ENCODE peak calls at places on chromosomes 11 and 22, in seven cellular contexts. W is endothelial cell, M is fibroblast of the aortic adventitia, N is AG09309, S is Calu3, X is progenitor cell of endocrine pancreas, K is AG04450. D is an unnamed sample.

GRCh38 chr11:44618561-44619425 is 53.3 kb downstream of the CD82 start:
- DNase-seq in K (no peak), X (no peak), M (no peak), N (no peak), S (no peak), W (no peak), D (peak; percentile 27)

GRCh38 chr11:108549319-108549885 is 44.2 kb downstream of the EXPH5 start:
- DNase-seq in W (no peak), S (no peak), M (no peak), X (no peak), K (no peak), N (no peak), D (no peak)

GRCh38 chr11:14934641-14935351 is 37.4 kb downstream of the CALCA start:
- DNase-seq in N (no peak), K (no peak), S (no peak), M (no peak), X (no peak), W (no peak), D (no peak)

GRCh38 chr11:64553554-64554201 is 37.3 kb upstream of the SLC22A12 start:
- DNase-seq in S (peak; percentile 63), N (no peak), W (peak; percentile 66), X (peak; percentile 58), K (no peak), M (peak; percentile 78), D (no peak)

GRCh38 chr22:35601743-35602633 is 15.1 kb downstream of the MB start:
- DNase-seq in N (peak; percentile 55), X (no peak), W (no peak), M (peak; percentile 59), S (peak; percentile 81), K (peak; percentile 20), D (no peak)

GRCh38 chr11:14542384-14542783 is 22.2 kb upstream of the PSMA1 start:
- DNase-seq in X (no peak), M (no peak), N (no peak), K (no peak), W (no peak), S (no peak), D (no peak)

GRCh38 chr11:61744181-61744580 is 8.3 kb upstream of the MYRF start:
- DNase-seq in K (no peak), W (no peak), M (no peak), X (no peak), N (no peak), S (no peak), D (no peak)

GRCh38 chr11:9069861-9070470 is 21.4 kb downstream of the SCUBE2 start:
- DNase-seq in S (no peak), W (no peak), N (no peak), M (no peak), X (no peak), K (no peak), D (no peak)

GRCh38 chr11:76778874-76779273 is 4.3 kb upstream of the TSKU start:
- DNase-seq in X (no peak), N (no peak), K (no peak), M (no peak), W (no peak), S (no peak), D (no peak)
- TF ChIP-seq CTCF in X (no peak), N (no peak), K (no peak), M (no peak), W (no peak), S (no peak), D (no peak)

GRCh38 chr11:3710485-3711259 is 39.5 kb upstream of the CHRNA10 start:
- DNase-seq in N (no peak), S (no peak), X (no peak), W (no peak), M (no peak), K (no peak), D (no peak)
- TF ChIP-seq CTCF in N (no peak), S (no peak), X (no peak), W (no peak), M (no peak), K (no peak), D (no peak)

DNA sequence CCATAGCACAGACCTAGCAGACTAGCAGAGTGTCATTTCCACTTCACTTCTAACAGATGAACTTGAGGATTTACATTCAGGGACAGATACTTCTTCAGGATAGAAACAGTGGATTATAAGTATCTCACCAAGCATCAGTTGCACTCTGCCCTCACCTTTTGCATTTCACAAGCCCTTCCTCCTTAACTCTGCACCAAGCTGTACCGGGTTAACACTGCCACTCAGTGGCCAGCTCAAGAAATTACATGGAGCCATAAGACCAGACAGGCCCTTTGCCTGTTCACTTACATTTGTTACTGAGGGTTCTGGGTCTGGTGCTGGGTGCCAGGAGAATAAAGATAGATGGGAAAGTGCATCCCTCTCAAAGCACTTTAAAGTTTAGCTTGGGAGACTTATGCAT is 309.8 kb downstream of the SHANK2 start:
- DNase-seq in K (no peak), X (no peak), W (peak; percentile 33), N (no peak), S (no peak), M (no peak), D (no peak)
- TF ChIP-seq CTCF in K (no peak), X (peak; percentile 40), W (peak; percentile 64), N (peak; percentile 16), S (no peak), M (peak; percentile 16), D (no peak)

GRCh38 chr11:36627471-36627870 is 29.4 kb upstream of the RAG2 start:
- DNase-seq in W (no peak), X (no peak), M (no peak), S (no peak), N (no peak), K (no peak), D (no peak)
- TF ChIP-seq CTCF in W (no peak), X (no peak), M (no peak), S (no peak), N (no peak), K (no peak), D (no peak)

D was measured in mesothelial cell of epicardium.